ENCODE peak calls at places on chromosomes 1 and 21, in eight cellular contexts. X is heart left ventricle, Y is psoas muscle, K is aorta, H is A549, C is endothelial cell of umbilical vein, A is thoracic aorta, E is K562. D is an unnamed sample. For H3K4me1, the result is how much of the 10 kb centered on the place peaks cover.

GRCh38 chr1:215082532-215083407 is at the start of gene KCNK2:
- DNase-seq in A (no peak), K (peak), E (no peak), H (no peak), X (no peak), C (no peak), Y (peak), D (peak)

GRCh38 chr1:27348861-27349783 is 7.3 kb downstream of the SYTL1 start:
- DNase-seq in C (no peak), A (no peak), E (peak), K (no peak), H (peak), Y (no peak), X (peak), D (peak)

GRCh38 chr1:230310381-230311163 is 115.6 kb downstream of the PGBD5 start:
- DNase-seq in C (peak), X (peak), A (peak), K (peak), Y (peak), E (peak), H (peak), D (peak)

GRCh38 chr1:187053876-187054275 is 225.1 kb downstream of the PLA2G4A start:
- DNase-seq in X (no peak), C (no peak), E (no peak), H (no peak), A (no peak), Y (no peak), K (no peak), D (no peak)

GRCh38 chr1:105204836-105205371 is 1455.2 kb downstream of the AMY1C start:
- DNase-seq in C (no peak), K (no peak), H (no peak), X (no peak), E (no peak), A (no peak), Y (no peak), D (no peak)

GRCh38 chr1:101769520-101769919 is 227.2 kb downstream of the OLFM3 start:
- DNase-seq in K (no peak), X (no peak), A (no peak), Y (no peak), E (no peak), C (peak), H (no peak), D (no peak)

GRCh38 chr1:216904457-216904856 is 181.2 kb upstream of the ESRRG start:
- DNase-seq in K (no peak), E (no peak), X (no peak), Y (no peak), A (no peak), H (no peak), C (no peak), D (no peak)

GRCh38 chr21:45259206-45259795 is 28.4 kb downstream of the POFUT2 start:
- DNase-seq in K (no peak), H (no peak), A (no peak), Y (no peak), X (no peak), E (no peak), C (no peak), D (peak)

GRCh38 chr1:105934806-105935205 is 1121.7 kb upstream of the PRMT6 start:
- DNase-seq in H (no peak), C (no peak), Y (no peak), E (no peak), K (no peak), A (no peak), X (no peak), D (no peak)

GRCh38 chr1:33005812-33006465 is 30.7 kb downstream of the AK2 start:
- DNase-seq in K (no peak), X (no peak), E (no peak), Y (no peak), H (no peak), C (peak), A (no peak), D (no peak)

GRCh38 chr1:94898486-94899385 is 28.2 kb downstream of the CNN3 start:
- DNase-seq in K (no peak), A (no peak), E (no peak), Y (no peak), C (no peak), H (no peak), X (no peak), D (no peak)

GRCh38 chr1:229169399-229169798 is 101.5 kb upstream of the RAB4A start:
- DNase-seq in K (no peak), A (no peak), E (no peak), H (no peak), Y (no peak), C (no peak), X (no peak), D (no peak)

GRCh38 chr1:180953291-180953747 is 40.6 kb downstream of the KIAA1614 start:
- DNase-seq in H (no peak), A (no peak), K (peak), C (no peak), X (no peak), Y (peak), E (no peak), D (no peak)

GRCh38 chr1:177779325-177779965 is 190.4 kb downstream of the SEC16B start:
- DNase-seq in K (no peak), H (no peak), X (no peak), C (no peak), A (no peak), Y (no peak), E (no peak), D (no peak)

GRCh38 chr1:183131166-183131565 is 54.9 kb upstream of the LAMC2 start:
- DNase-seq in C (no peak), E (no peak), K (no peak), Y (no peak), A (no peak), X (no peak), H (no peak), D (no peak)

GRCh38 chr1:67662884-67663283 is 22.1 kb upstream of the GADD45A start:
- DNase-seq in C (no peak), E (no peak), K (no peak), X (no peak), Y (no peak), A (no peak), H (no peak), D (no peak)

GRCh38 chr1:117657031-117657430 is 51.2 kb downstream of the TENT5C start:
- DNase-seq in H (no peak), Y (peak), E (no peak), C (peak), K (no peak), A (no peak), X (no peak), D (no peak)

GRCh38 chr1:245007686-245008085 is 143.3 kb upstream of the HNRNPU start:
- DNase-seq in K (no peak), A (no peak), C (no peak), E (no peak), X (no peak), Y (no peak), H (no peak), D (no peak)

GRCh38 chr21:14889080-14889805 is 175.6 kb downstream of the NRIP1 start:
- DNase-seq in K (no peak), X (no peak), E (no peak), A (no peak), H (no peak), C (no peak), Y (no peak), D (no peak)

DNA sequence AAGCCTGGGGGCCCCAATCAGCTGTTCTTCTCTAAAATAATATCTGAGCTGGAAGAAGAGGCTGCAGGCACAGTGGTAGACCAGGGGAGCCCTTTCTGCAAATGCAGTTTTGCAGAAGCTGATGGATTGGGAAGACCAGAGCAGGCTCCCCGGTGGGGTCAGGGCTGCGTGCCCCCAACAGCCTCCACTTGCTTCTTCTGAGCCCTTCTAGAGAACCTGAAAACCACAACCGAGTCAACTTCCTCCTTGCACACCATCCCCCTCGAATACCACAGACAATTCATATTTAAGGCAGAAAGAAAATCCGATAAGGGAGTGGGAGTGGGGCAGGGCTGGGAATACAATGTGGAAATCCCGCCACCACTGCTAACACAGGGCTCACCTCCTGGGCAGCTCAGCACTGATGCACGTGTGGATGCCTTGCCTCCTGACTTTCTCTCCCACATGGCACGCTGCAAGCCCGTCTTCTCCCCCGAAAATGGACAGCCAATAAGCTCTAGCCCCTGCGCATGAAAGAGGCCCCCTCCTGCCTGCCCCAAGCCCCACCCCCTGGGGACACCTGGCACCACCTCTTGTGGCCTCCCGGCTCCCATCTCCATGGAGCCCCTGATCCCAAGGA is 25.4 kb upstream of the ALDH4A1 start:
- DNase-seq in X (no peak), Y (no peak), C (peak), A (no peak), H (no peak), K (no peak), E (no peak), D (no peak)
- H3K4me1 ChIP-seq in X (half or more), Y (under half), C (half or more), A (half or more), H (half or more), K (under half), E (under half), D (under half)

DNA sequence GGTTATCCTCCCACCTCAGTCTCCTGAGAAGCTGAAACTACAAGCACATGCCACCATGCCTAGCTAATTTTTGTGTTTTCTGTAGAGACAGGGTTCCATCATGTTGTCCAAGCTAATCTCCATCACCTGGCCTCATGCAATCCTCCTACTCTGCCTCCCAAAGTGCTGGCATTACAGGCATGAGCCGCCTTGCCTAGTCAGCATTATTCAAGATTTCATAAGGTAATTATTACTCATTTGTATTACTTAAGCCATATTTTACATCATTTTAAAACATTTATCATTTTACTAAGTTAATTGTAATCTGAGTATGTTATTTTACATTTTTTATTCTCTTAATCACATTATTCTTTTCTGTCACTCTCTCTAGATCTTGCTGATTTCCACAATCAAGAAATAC is 1575.6 kb downstream of the NCAM2 start:
- DNase-seq in E (no peak), Y (no peak), H (no peak), A (no peak), C (no peak), X (no peak), K (no peak), D (no peak)
- H3K27ac ChIP-seq in E (no peak), Y (no peak), H (no peak), A (no peak), C (no peak), X (no peak), K (no peak), D (no peak)

GRCh38 chr1:37112427-37112826 is 78.1 kb upstream of the GRIK3 start:
- DNase-seq in E (no peak), C (no peak), Y (no peak), X (no peak), A (no peak), K (no peak), H (no peak), D (no peak)
- H3K4me1 ChIP-seq in E (under half), C (under half), Y (under half), X (under half), A (under half), K (under half), H (under half), D (under half)

DNA sequence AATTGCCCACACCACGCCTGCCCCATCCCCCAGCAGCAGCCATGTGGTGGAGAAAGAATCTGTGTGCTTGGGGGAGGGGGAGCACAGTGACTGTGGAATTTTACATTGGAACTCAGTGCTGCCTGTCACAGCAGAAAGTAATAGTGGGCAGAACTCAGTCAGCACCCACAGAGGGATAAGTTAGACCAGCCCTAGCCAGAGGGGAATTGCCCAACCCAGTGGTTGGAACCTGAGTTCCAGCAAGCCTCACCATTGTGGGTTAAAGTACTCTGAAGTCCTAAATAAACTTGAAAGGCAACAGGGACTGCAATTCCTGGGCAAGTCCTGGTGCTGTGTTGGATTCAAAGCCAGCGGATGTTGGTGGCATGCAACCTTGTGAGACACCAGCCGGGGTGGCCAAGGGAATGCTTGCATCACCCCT is 88.8 kb downstream of the MRPL39 start:
- DNase-seq in Y (no peak), H (no peak), A (no peak), K (no peak), C (no peak), X (no peak), E (no peak), D (no peak)
- H3K27ac ChIP-seq in Y (no peak), H (no peak), A (no peak), K (no peak), C (no peak), X (no peak), E (no peak), D (no peak)

DNA sequence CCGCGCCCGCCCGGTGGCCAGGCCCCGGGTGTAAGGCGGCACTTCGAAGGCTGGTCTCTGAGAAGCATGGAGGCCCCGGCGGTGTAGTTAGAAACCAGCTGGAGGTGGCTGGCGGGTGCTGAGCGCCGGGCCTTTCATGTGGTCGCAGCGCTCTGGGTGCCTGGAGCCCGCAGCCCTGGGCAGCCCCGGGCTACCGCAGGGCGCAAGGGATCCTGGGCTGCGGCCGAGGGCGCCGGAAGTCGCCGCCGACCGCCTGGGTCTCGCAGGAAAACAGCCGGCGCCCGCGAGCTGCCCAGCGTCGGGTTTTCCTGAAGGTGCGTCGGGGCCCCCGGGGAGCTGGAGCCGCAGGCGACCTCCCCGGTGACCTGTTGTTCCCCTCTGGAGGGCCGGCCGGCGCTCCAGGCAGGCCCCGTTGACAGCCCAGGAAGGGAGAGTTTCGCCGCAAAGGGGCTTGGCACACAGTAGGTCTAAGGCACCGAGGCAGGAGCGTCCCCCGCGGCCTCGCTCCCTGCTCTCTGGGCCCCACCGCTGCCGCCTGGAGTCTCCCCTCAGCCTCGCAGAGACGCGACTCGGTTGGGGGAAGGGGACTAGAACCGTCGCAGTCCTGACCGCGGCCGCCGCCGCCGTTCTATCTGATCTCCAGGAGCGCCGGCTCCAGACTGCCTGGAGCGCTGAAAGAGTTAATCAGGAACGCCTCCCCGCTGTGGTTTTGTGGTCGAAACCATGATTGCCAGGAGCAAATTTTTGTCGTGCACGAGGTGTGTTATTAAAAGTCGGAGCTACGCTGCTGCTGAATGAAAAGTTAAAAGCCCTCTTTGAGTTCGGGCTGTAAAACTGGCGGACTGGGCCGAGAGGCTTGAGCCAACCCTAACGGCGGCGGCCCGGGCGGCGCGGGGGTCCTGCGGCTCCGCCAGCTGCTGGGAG is 2.8 kb downstream of the GRHL3 start:
- DNase-seq in C (peak), H (no peak), Y (peak), X (peak), E (peak), K (peak), A (no peak), D (peak)
- H3K4me1 ChIP-seq in C (under half), H (under half), Y (under half), X (under half), E (under half), K (under half), A (under half), D (under half)

GRCh38 chr1:218479436-218480115 is 134.4 kb downstream of the TGFB2 start:
- DNase-seq in K (no peak), A (no peak), C (peak), H (no peak), E (no peak), Y (no peak), X (no peak), D (no peak)
- H3K27ac ChIP-seq in K (no peak), A (peak), C (peak), H (peak), E (no peak), Y (peak), X (no peak), D (peak)

DNA sequence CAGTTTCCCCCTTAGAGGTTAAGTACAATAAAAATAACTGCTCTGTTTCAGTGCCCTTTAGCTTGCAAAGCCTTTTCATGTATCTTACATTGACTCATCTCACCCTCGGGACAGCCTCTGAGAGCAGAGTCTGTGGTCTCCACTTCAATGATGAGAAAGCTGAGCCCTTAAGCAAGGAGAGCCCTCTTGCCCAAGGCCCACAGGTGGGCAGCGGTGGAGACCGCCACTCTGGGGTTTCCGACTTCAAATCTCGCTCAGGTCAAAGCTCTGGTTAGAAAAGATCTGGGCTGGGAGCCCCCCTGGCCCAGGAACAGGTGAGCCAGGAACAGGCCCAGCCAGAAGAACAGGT is 4.3 kb upstream of the PMVK start:
- DNase-seq in K (no peak), E (no peak), X (peak), H (no peak), Y (no peak), C (no peak), A (no peak), D (no peak)
- H3K4me1 ChIP-seq in K (under half), E (under half), X (under half), H (under half), Y (under half), C (under half), A (under half), D (under half)

GRCh38 chr1:55634516-55634915 is 419.4 kb upstream of the USP24 start:
- DNase-seq in X (no peak), Y (no peak), K (no peak), H (no peak), E (no peak), A (no peak), C (no peak), D (peak)
- H3K27ac ChIP-seq in X (no peak), Y (no peak), K (peak), H (peak), E (no peak), A (peak), C (no peak), D (no peak)

GRCh38 chr1:16093611-16094010 is 20.2 kb upstream of the FAM131C start:
- DNase-seq in X (no peak), E (no peak), Y (no peak), C (no peak), A (no peak), H (no peak), K (peak), D (no peak)
- H3K4me1 ChIP-seq in X (under half), E (under half), Y (under half), C (under half), A (under half), H (under half), K (under half), D (under half)